ENCODE peak calls at places on chromosome 7, in ten cellular contexts. K is BJ, A is ascending aorta, C is uterus, Q is fibroblast of pulmonary artery, F is OCI-LY7, I is choroid plexus epithelial cell, V is mucosa of descending colon, B is A549, W is fibroblast of villous mesenchyme. H is an unnamed sample.

GRCh38 chr7:70143089-70144044 is 545.1 kb downstream of the AUTS2 start:
- DNase-seq in K (peak; percentile 26), A (no peak), C (no peak), Q (no peak), F (no peak), I (no peak), V (no peak), B (no peak), W (peak; percentile 29), H (no peak)

GRCh38 chr7:105198223-105198622 is 184.2 kb downstream of the KMT2E start:
- DNase-seq in K (peak; percentile 54), A (no peak), C (no peak), Q (peak; percentile 73), F (no peak), I (peak; percentile 96), V (no peak), B (no peak), W (peak; percentile 83), H (no peak)

GRCh38 chr7:79590571-79591274 is 137.3 kb upstream of the MAGI2 start:
- DNase-seq in K (no peak), A (no peak), C (no peak), Q (no peak), F (no peak), I (no peak), V (no peak), B (no peak), W (no peak), H (no peak)

GRCh38 chr7:1663243-1663642 is 6.8 kb upstream of the ELFN1 start:
- DNase-seq in K (no peak), A (peak; percentile 55), C (no peak), Q (no peak), F (no peak), I (no peak), V (peak; percentile 17), B (no peak), W (no peak), H (no peak)

GRCh38 chr7:116787881-116788280 is 74.5 kb upstream of the CAPZA2 start:
- DNase-seq in K (no peak), A (no peak), C (no peak), Q (no peak), F (no peak), I (no peak), V (no peak), B (no peak), W (no peak), H (no peak)

GRCh38 chr7:7946486-7946885 is 22.1 kb upstream of the GLCCI1 start:
- DNase-seq in K (no peak), A (no peak), C (no peak), Q (no peak), F (no peak), I (no peak), V (no peak), B (no peak), W (no peak), H (no peak)

GRCh38 chr7:156178857-156179256 is 366.6 kb upstream of the SHH start:
- DNase-seq in K (no peak), A (peak; percentile 51), C (no peak), Q (no peak), F (no peak), I (no peak), V (no peak), B (no peak), W (no peak), H (no peak)

GRCh38 chr7:157579425-157579824 is 242.6 kb downstream of the DNAJB6 start:
- DNase-seq in K (no peak), A (no peak), C (no peak), Q (no peak), F (no peak), I (no peak), V (no peak), B (no peak), W (no peak), H (no peak)

GRCh38 chr7:1423266-1423811 is 35.9 kb downstream of the MICALL2 start:
- DNase-seq in K (no peak), A (no peak), C (no peak), Q (no peak), F (no peak), I (no peak), V (no peak), B (no peak), W (no peak), H (no peak)

GRCh38 chr7:82110146-82110823 is 333.3 kb downstream of the CACNA2D1 start:
- DNase-seq in K (no peak), A (no peak), C (no peak), Q (no peak), F (no peak), I (no peak), V (no peak), B (no peak), W (no peak), H (no peak)

GRCh38 chr7:142914121-142914520 is 19.4 kb downstream of the TRPV5 start:
- DNase-seq in K (no peak), A (no peak), C (no peak), Q (no peak), F (no peak), I (no peak), V (no peak), B (no peak), W (no peak), H (no peak)

GRCh38 chr7:80135306-80136104 is 874 bp downstream of the GNAI1 start:
- DNase-seq in K (no peak), A (no peak), C (peak; percentile 20), Q (peak; percentile 29), F (no peak), I (peak; percentile 43), V (no peak), B (peak; percentile 10), W (peak; percentile 48), H (no peak)

GRCh38 chr7:150685219-150686029 is at the start of gene GIMAP2:
- DNase-seq in K (no peak), A (no peak), C (no peak), Q (peak; percentile 11), F (peak; percentile 18), I (peak; percentile 21), V (no peak), B (no peak), W (peak; percentile 48), H (no peak)

GRCh38 chr7:150686030-150686626 is 622 bp downstream of the GIMAP2 start:
- DNase-seq in K (no peak), A (no peak), C (no peak), Q (no peak), F (no peak), I (peak; percentile 1), V (no peak), B (no peak), W (no peak), H (no peak)

DNA sequence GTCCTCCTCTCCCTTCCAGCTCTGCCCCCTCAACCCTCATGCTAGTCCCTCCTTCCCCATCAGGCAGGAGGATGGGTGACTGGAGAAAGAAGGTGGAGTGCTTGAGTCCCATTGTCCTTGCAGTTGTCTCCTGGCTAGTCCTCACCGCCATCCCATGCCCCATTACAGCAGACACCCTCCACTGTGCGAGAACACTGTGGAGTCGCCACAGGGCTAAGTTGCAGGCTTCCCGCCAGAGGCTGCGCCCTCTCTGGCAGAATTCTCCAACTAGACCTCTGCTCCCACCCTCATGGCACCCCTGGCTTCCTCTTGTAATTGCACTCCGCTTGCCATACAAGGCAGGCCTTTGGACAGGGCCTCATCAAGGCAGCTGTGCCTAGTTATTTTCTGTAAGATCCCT is 3.1 kb downstream of the GIMAP2 start:
- DNase-seq in K (no peak), A (no peak), C (no peak), Q (no peak), F (no peak), I (no peak), V (no peak), B (no peak), W (no peak), H (no peak)
- H3K4me3 ChIP-seq in K (no peak overlapping the region), A (no peak overlapping the region), C (no peak overlapping the region), Q (no peak overlapping the region), F (no peak overlapping the region), I (no peak overlapping the region), V (no peak overlapping the region), B (no peak overlapping the region), W (no peak overlapping the region), H (no peak overlapping the region)

GRCh38 chr7:41974835-41975234 is 262.2 kb downstream of the GLI3 start:
- DNase-seq in K (no peak), A (no peak), C (no peak), Q (no peak), F (no peak), I (no peak), V (no peak), B (no peak), W (no peak), H (no peak)
- TF ChIP-seq CTCF in K (no peak), A (no peak), C (no peak), Q (no peak), F (no peak), I (peak; percentile 7), V (no peak), B (no peak), W (no peak), H (peak; percentile 7)

DNA sequence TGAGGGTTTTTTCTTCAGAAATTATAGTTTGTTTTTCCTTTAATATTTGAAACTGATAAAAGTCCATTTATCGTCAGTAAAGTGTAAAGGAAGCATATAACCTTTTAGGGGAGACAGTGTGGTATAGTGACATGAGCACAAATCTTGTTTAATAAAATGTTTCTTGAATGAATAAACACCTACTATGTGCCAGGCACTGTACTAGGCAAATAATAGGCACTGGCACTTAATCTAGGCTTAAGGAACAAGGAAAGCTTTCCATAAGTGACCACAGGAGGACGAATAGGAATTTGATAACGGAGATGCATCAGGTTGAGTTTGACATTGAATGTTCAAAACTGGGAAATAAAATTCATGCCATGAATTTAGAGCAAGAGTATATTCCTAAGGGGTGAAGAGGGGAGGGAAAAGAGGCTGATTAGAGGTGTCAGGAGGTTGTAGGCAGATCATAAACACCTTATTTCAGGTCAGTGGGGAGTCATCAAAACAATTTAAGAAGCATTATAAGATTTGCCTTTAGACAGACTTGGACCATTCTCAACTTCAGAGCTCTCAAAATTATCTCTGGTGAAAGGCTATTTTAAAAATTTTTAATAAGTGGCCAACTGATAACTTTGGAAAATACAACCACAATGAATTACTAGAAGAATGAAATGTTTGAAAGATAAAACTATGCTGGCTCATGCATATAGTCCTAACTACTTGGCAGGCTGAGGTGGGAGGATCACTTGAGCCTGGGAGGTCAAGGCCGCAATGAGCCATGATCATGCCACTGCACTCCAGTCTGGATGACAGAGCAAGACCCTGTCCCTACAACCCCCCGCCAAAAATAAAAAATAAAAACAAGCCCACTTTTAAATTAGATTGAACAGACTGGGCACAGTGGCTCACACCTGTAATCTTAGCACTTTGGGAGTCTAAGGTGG is 22.4 kb downstream of the RALA start:
- DNase-seq in K (no peak), A (no peak), C (no peak), Q (no peak), F (no peak), I (no peak), V (no peak), B (no peak), W (no peak), H (no peak)
- H3K4me3 ChIP-seq in K (no peak overlapping the region), A (no peak overlapping the region), C (no peak overlapping the region), Q (no peak overlapping the region), F (no peak overlapping the region), I (no peak overlapping the region), V (no peak overlapping the region), B (no peak overlapping the region), W (no peak overlapping the region), H (no peak overlapping the region)

GRCh38 chr7:92778972-92779371 is 57.4 kb downstream of the CDK6 start:
- DNase-seq in K (no peak), A (peak; percentile 67), C (peak; percentile 68), Q (peak; percentile 94), F (peak; percentile 41), I (peak; percentile 97), V (no peak), B (no peak), W (peak; percentile 80), H (peak; percentile 56)
- TF ChIP-seq CTCF in K (no peak), A (no peak), C (no peak), Q (peak; percentile 8), F (peak; percentile 41), I (peak; percentile 44), V (no peak), B (peak; percentile 20), W (no peak), H (peak; percentile 20)

H was measured in epithelial cell of proximal tubule.